ENCODE peak calls at places on chromosomes 16 and 17, in ten cellular contexts. K, W, P, F, I, N, A, B, U and X are unnamed samples.

GRCh38 chr17:74431568-74432483 is at the start of gene GPRC5C:
- DNase-seq in K (peak), W (no peak), P (peak), F (no peak), I (no peak), N (peak), A (peak), B (peak), U (no peak), X (peak)

GRCh38 chr17:62741290-62741689 is 66.8 kb downstream of the MARCHF10 start:
- DNase-seq in K (no peak), W (no peak), P (no peak), F (no peak), I (no peak), N (no peak), A (no peak), B (no peak), U (no peak), X (no peak)

GRCh38 chr16:4574919-4575705 is 19.0 kb downstream of the C16orf96 start:
- DNase-seq in K (no peak), W (no peak), P (no peak), F (no peak), I (no peak), N (peak), A (no peak), B (peak), U (no peak), X (no peak)

GRCh38 chr17:720706-721539 is 6.3 kb upstream of the VPS53 start:
- DNase-seq in K (no peak), W (no peak), P (no peak), F (no peak), I (no peak), N (no peak), A (no peak), B (no peak), U (no peak), X (no peak)

GRCh38 chr17:32481193-32481592 is 5.6 kb upstream of the CDK5R1 start:
- DNase-seq in K (no peak), W (no peak), P (peak), F (no peak), I (no peak), N (no peak), A (no peak), B (no peak), U (no peak), X (no peak)

GRCh38 chr16:54446639-54447038 is 160.1 kb upstream of the IRX3 start:
- DNase-seq in K (no peak), W (no peak), P (no peak), F (no peak), I (peak), N (no peak), A (peak), B (no peak), U (peak), X (peak)

GRCh38 chr16:83031524-83031923 is 404.8 kb downstream of the CDH13 start:
- DNase-seq in K (no peak), W (no peak), P (no peak), F (peak), I (peak), N (no peak), A (no peak), B (no peak), U (no peak), X (no peak)

GRCh38 chr16:87062569-87063442 is 254.4 kb downstream of the C16orf95 start:
- DNase-seq in K (peak), W (no peak), P (no peak), F (peak), I (peak), N (peak), A (peak), B (peak), U (no peak), X (peak)

GRCh38 chr16:81582655-81583441 is 138.2 kb downstream of the CMIP start:
- DNase-seq in K (no peak), W (no peak), P (no peak), F (no peak), I (no peak), N (no peak), A (no peak), B (no peak), U (no peak), X (peak)

GRCh38 chr17:43720311-43721060 is 38.1 kb downstream of the SOST start:
- DNase-seq in K (no peak), W (peak), P (peak), F (peak), I (peak), N (peak), A (peak), B (peak), U (no peak), X (peak)

GRCh38 chr17:52079496-52079895 is 79.0 kb downstream of the CA10 start:
- DNase-seq in K (no peak), W (no peak), P (no peak), F (no peak), I (no peak), N (no peak), A (no peak), B (no peak), U (no peak), X (no peak)

GRCh38 chr16:6570520-6570919 is 762.1 kb upstream of the RBFOX1 start:
- DNase-seq in K (no peak), W (no peak), P (no peak), F (no peak), I (no peak), N (no peak), A (no peak), B (no peak), U (no peak), X (no peak)

DNA sequence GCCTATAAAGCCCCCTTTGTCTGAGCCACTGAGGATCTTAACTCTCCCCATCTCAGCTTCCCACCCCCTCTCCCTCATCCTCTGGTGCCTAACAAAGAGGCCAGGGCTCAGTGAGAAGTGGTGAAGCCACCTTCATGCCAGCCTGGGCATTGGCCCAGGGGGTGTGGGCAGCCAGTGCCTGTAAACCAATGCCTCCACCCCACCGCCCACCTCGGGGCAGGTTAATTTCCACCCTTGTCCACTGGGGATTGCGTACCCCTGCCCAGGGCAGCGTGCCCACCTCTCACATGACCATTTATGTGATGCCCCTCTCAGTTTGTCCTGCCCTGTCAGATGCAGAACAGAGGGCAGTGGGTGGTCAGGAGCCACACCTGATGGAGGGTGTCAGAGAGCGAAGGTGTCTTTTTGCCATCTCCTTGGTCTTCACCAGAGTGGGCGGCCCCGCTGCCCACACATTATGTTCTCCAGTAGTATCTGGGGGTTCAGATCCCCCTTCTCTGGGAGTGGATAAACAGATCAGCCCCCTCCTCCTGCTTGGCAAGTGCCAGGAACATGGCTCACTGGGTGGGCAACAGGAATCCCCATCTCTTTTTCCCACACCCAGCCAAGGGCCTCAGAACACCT is 10.1 kb upstream of the ARHGAP23 start:
- DNase-seq in K (no peak), W (no peak), P (no peak), F (no peak), I (no peak), N (no peak), A (no peak), B (no peak), U (no peak), X (no peak)
- H3K4me3 ChIP-seq in K (no peak), W (no peak), P (no peak), F (no peak), I (no peak), N (peak), A (no peak), B (peak), U (no peak), X (no peak)

GRCh38 chr17:76341301-76341700 is 12.4 kb downstream of the PRPSAP1 start:
- DNase-seq in K (no peak), W (no peak), P (no peak), F (no peak), I (no peak), N (no peak), A (no peak), B (no peak), U (no peak), X (no peak)

GRCh38 chr17:76333673-76334505 is 19.8 kb downstream of the PRPSAP1 start:
- DNase-seq in K (no peak), W (no peak), P (no peak), F (no peak), I (no peak), N (no peak), A (no peak), B (no peak), U (no peak), X (no peak)

GRCh38 chr17:76337413-76337777 is 16.3 kb downstream of the PRPSAP1 start:
- DNase-seq in K (no peak), W (no peak), P (no peak), F (peak), I (no peak), N (no peak), A (peak), B (no peak), U (no peak), X (peak)

GRCh38 chr17:76335716-76336381 is 17.9 kb downstream of the PRPSAP1 start:
- DNase-seq in K (no peak), W (no peak), P (no peak), F (no peak), I (no peak), N (no peak), A (no peak), B (no peak), U (no peak), X (no peak)

DNA sequence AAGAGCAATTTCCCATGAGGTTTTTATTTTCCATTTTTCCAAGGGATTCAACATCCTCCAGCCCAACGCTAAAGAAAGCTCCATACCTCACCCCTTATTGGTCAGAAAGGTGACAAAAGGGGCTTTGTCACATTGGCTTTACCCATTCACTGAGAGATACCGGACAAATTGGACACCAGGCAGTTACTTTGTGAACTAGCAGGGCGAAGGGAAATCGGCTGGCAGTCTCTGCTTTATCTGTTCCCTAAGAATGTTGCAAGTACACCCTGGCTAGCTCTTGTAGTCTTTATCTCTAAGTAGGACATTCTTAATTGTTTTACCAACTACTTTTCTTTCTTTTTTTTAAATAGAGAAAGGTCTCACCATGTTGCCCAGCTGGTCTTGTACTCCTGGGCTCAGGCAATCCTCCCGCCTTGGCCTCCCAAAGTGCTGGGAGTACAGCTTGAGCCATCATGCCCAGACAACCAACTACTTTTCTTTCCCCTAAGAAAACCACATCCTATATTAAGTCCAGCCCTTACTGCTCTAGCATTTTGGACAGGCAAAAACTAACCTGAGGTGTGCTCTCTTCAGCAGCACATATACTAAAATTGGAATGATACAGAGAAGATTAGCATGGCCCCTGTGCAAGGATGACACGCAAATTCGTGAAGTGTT is 16.8 kb downstream of the PRPSAP1 start:
- DNase-seq in K (no peak), W (no peak), P (no peak), F (no peak), I (no peak), N (no peak), A (no peak), B (no peak), U (no peak), X (no peak)
- H3K4me3 ChIP-seq in K (no peak), W (no peak), P (no peak), F (no peak), I (no peak), N (no peak), A (no peak), B (no peak), U (no peak), X (no peak)

GRCh38 chr17:39607057-39607850 is 466 bp downstream of the NEUROD2 start:
- DNase-seq in K (no peak), W (no peak), P (no peak), F (no peak), I (no peak), N (peak), A (no peak), B (no peak), U (no peak), X (no peak)
- H3K4me3 ChIP-seq in K (no peak), W (no peak), P (no peak), F (no peak), I (no peak), N (peak), A (no peak), B (peak), U (no peak), X (no peak)

DNA sequence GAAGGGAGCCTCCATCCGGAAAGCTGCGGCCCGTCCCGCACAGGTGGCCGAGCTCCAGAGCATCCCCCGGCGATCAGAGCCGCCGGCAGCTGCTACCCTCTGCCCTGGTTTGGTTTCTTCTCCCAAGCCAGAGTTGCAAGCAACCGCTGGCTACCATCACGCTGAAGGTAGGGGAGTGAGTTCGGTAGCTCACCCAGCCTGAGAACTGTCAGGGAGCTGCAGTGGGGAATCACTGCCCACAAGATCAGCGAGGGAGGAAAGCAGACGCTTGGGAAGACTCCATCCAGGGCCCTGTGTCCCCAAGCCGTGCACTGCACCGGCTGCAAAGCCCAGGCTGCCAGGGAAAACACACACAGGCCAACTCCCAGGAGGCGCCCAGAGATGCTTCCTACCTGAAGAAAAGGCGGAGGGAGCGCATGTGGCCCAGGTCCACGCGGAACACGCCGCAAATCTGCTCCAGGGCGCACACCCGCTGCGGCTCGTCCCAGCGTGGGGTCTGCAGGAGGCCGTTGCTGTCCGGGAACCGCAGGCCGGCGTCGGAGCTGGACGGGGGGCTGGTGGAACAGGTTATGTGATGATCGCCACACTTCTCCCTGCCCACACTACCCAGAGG is 83.3 kb downstream of the TBC1D16 start:
- DNase-seq in K (no peak), W (no peak), P (peak), F (no peak), I (no peak), N (no peak), A (no peak), B (no peak), U (no peak), X (no peak)
- H3K4me3 ChIP-seq in K (no peak), W (no peak), P (no peak), F (no peak), I (peak), N (no peak), A (no peak), B (no peak), U (no peak), X (no peak)

DNA sequence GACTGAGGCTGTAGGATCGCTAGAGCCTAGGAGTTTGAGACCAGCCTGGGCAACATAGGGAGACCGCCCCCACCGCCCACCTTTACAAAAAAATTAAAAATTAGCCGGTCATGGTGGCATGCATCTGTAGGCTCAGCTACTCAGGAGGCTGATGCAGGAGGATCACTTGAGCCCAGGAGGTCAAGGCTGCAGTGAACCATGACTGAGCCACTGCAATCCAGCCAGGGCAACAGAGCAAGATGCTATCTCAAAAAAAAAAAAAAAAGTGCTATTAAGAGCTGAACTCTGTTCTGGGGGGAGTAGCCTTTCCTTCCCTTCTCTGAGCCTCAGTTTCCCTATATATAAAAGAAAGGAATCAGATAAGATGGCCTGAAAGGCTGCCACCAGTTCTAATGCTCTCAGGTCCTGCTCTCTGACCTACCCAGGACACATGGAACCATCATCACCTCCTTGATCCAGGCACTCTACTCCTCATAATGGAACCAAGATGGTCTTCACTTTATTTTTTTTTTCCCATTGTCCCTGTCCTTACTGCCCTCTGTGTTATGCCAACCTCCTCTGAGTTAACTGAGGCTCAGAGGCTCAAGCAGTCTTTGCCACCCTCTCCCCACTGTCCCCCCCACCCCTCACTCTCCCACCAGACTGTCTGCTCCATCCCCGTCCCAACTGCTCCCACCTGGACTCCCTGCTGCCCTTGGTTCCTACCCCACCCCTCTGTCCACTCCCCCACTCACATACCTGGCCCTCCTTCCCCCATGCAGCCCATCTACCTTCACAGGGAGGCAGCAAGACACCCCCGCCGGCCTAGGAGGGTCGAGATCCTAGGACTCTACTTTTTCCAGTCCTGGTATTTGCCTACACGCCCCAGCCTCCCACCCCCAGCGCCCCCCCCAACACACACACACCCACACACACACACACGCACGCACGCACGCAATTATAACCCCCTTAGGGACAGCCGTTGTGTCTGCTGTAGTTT is 23.8 kb upstream of the EIF1 start:
- DNase-seq in K (no peak), W (no peak), P (no peak), F (no peak), I (no peak), N (no peak), A (peak), B (no peak), U (no peak), X (no peak)
- H3K4me3 ChIP-seq in K (peak), W (peak), P (peak), F (no peak), I (peak), N (peak), A (peak), B (peak), U (peak), X (peak)

GRCh38 chr17:17300624-17301568 is 2.3 kb upstream of the NT5M start:
- DNase-seq in K (no peak), W (peak), P (peak), F (peak), I (peak), N (peak), A (peak), B (peak), U (no peak), X (peak)
- H3K4me3 ChIP-seq in K (no peak), W (no peak), P (peak), F (no peak), I (peak), N (peak), A (peak), B (peak), U (peak), X (peak)

DNA sequence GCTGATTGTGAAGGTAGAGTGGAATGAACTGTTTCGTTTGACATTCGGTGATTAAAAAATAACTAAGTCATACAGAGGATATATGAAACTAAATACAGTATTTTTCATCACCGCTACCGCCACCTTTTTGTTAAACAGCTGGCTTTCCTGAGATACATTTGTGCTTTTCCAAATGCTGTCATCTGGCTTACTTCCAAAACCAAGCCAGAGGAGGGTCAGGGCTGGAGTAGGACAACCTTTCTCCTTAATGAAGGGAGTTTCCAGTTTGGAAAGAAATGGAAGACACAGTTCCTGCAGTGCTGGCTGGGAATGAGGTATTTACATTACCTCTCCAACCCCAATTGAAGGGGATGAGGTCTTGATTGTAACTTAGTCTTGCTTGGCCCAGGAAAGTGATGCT is 3.2 kb downstream of the TNRC6C start:
- DNase-seq in K (no peak), W (no peak), P (no peak), F (peak), I (no peak), N (no peak), A (no peak), B (no peak), U (no peak), X (no peak)
- H3K4me3 ChIP-seq in K (no peak), W (no peak), P (no peak), F (no peak), I (no peak), N (peak), A (no peak), B (no peak), U (no peak), X (no peak)